ENCODE peak calls at places on chromosomes 5 and 9, in ten cellular contexts. One of them, this sample, is unnamed.

GRCh38 chr9:88660611-88661010 is 125.6 kb downstream of the NXNL2 start:
- DNase-seq in effector memory CD8-positive, alpha-beta T cell: no peak
- DNase-seq in nucleus accumbens: no peak
- DNase-seq in T-cell: no peak
- DNase-seq in stimulated activated CD4-positive, alpha-beta T cell treated with anti-CD3 and anti-CD28 coated beads, Interleukin-2, amount 100 ng/mL, for 24 hours: peak; percentile 5
- DNase-seq in NCI-H774: no peak
- DNase-seq in H9: peak; percentile 64
- DNase-seq in RPMI7951: peak; percentile 29
- DNase-seq in lower leg skin: no peak
- DNase-seq in anterior cingulate cortex: no peak
- DNase-seq in this sample: no peak

GRCh38 chr9:135707449-135708138 is 5.6 kb downstream of the KCNT1 start:
- DNase-seq in lower leg skin: no peak
- DNase-seq in NCI-H774: no peak
- DNase-seq in anterior cingulate cortex: peak; percentile 13
- DNase-seq in stimulated activated CD4-positive, alpha-beta T cell treated with anti-CD3 and anti-CD28 coated beads, Interleukin-2, amount 100 ng/mL, for 24 hours: no peak
- DNase-seq in nucleus accumbens: no peak
- DNase-seq in T-cell: no peak
- DNase-seq in effector memory CD8-positive, alpha-beta T cell: no peak
- DNase-seq in RPMI7951: no peak
- DNase-seq in H9: no peak
- DNase-seq in this sample: no peak

GRCh38 chr5:172929371-172929838 is 29.8 kb upstream of the RPL26L1 start:
- DNase-seq in nucleus accumbens: no peak
- DNase-seq in effector memory CD8-positive, alpha-beta T cell: no peak
- DNase-seq in anterior cingulate cortex: no peak
- DNase-seq in stimulated activated CD4-positive, alpha-beta T cell treated with anti-CD3 and anti-CD28 coated beads, Interleukin-2, amount 100 ng/mL, for 24 hours: no peak
- DNase-seq in RPMI7951: peak; percentile 38
- DNase-seq in H9: no peak
- DNase-seq in lower leg skin: no peak
- DNase-seq in NCI-H774: no peak
- DNase-seq in T-cell: no peak
- DNase-seq in this sample: no peak

GRCh38 chr5:123776761-123777160 is 264.8 kb downstream of the CSNK1G3 start:
- DNase-seq in effector memory CD8-positive, alpha-beta T cell: no peak
- DNase-seq in stimulated activated CD4-positive, alpha-beta T cell treated with anti-CD3 and anti-CD28 coated beads, Interleukin-2, amount 100 ng/mL, for 24 hours: no peak
- DNase-seq in lower leg skin: no peak
- DNase-seq in RPMI7951: peak; percentile 20
- DNase-seq in H9: no peak
- DNase-seq in anterior cingulate cortex: no peak
- DNase-seq in nucleus accumbens: no peak
- DNase-seq in T-cell: no peak
- DNase-seq in NCI-H774: no peak
- DNase-seq in this sample: no peak

GRCh38 chr9:137064027-137064879 is 6.1 kb downstream of the SAPCD2 start:
- DNase-seq in anterior cingulate cortex: peak; percentile 24
- DNase-seq in H9: peak; percentile 84
- DNase-seq in effector memory CD8-positive, alpha-beta T cell: peak; percentile 61
- DNase-seq in T-cell: peak; percentile 61
- DNase-seq in lower leg skin: peak; percentile 94
- DNase-seq in nucleus accumbens: no peak
- DNase-seq in NCI-H774: peak; percentile 77
- DNase-seq in RPMI7951: no peak
- DNase-seq in stimulated activated CD4-positive, alpha-beta T cell treated with anti-CD3 and anti-CD28 coated beads, Interleukin-2, amount 100 ng/mL, for 24 hours: peak; percentile 81
- DNase-seq in this sample: peak; percentile 80

GRCh38 chr5:51373880-51374523 is 9.2 kb upstream of the ISL1 start:
- DNase-seq in RPMI7951: no peak
- DNase-seq in lower leg skin: no peak
- DNase-seq in nucleus accumbens: no peak
- DNase-seq in stimulated activated CD4-positive, alpha-beta T cell treated with anti-CD3 and anti-CD28 coated beads, Interleukin-2, amount 100 ng/mL, for 24 hours: no peak
- DNase-seq in effector memory CD8-positive, alpha-beta T cell: no peak
- DNase-seq in anterior cingulate cortex: no peak
- DNase-seq in H9: no peak
- DNase-seq in NCI-H774: peak; percentile 24
- DNase-seq in T-cell: no peak
- DNase-seq in this sample: no peak

GRCh38 chr5:181223041-181223728 is at the start of gene TRIM41:
- DNase-seq in stimulated activated CD4-positive, alpha-beta T cell treated with anti-CD3 and anti-CD28 coated beads, Interleukin-2, amount 100 ng/mL, for 24 hours: peak; percentile 98
- DNase-seq in T-cell: peak; percentile 97
- DNase-seq in anterior cingulate cortex: no peak
- DNase-seq in RPMI7951: peak; percentile 98
- DNase-seq in nucleus accumbens: no peak
- DNase-seq in H9: peak; percentile 99
- DNase-seq in effector memory CD8-positive, alpha-beta T cell: peak; percentile 98
- DNase-seq in NCI-H774: no peak
- DNase-seq in lower leg skin: peak; percentile 100
- DNase-seq in this sample: peak; percentile 99

GRCh38 chr9:123225995-123226394 is 42.4 kb downstream of the STRBP start:
- DNase-seq in stimulated activated CD4-positive, alpha-beta T cell treated with anti-CD3 and anti-CD28 coated beads, Interleukin-2, amount 100 ng/mL, for 24 hours: no peak
- DNase-seq in nucleus accumbens: no peak
- DNase-seq in anterior cingulate cortex: no peak
- DNase-seq in NCI-H774: no peak
- DNase-seq in H9: no peak
- DNase-seq in RPMI7951: peak; percentile 28
- DNase-seq in effector memory CD8-positive, alpha-beta T cell: no peak
- DNase-seq in lower leg skin: no peak
- DNase-seq in T-cell: no peak
- DNase-seq in this sample: no peak

GRCh38 chr9:95936579-95937075 is 61.1 kb downstream of the ERCC6L2 start:
- DNase-seq in effector memory CD8-positive, alpha-beta T cell: no peak
- DNase-seq in nucleus accumbens: no peak
- DNase-seq in stimulated activated CD4-positive, alpha-beta T cell treated with anti-CD3 and anti-CD28 coated beads, Interleukin-2, amount 100 ng/mL, for 24 hours: no peak
- DNase-seq in H9: no peak
- DNase-seq in T-cell: no peak
- DNase-seq in anterior cingulate cortex: no peak
- DNase-seq in NCI-H774: no peak
- DNase-seq in RPMI7951: peak; percentile 0
- DNase-seq in lower leg skin: no peak
- DNase-seq in this sample: no peak

GRCh38 chr5:178418471-178419010 is 171.7 kb downstream of the COL23A1 start:
- DNase-seq in anterior cingulate cortex: no peak
- DNase-seq in H9: peak; percentile 10
- DNase-seq in stimulated activated CD4-positive, alpha-beta T cell treated with anti-CD3 and anti-CD28 coated beads, Interleukin-2, amount 100 ng/mL, for 24 hours: no peak
- DNase-seq in effector memory CD8-positive, alpha-beta T cell: no peak
- DNase-seq in RPMI7951: no peak
- DNase-seq in NCI-H774: no peak
- DNase-seq in lower leg skin: peak; percentile 60
- DNase-seq in T-cell: no peak
- DNase-seq in nucleus accumbens: no peak
- DNase-seq in this sample: no peak

GRCh38 chr5:36363101-36363500 is 61.4 kb upstream of the RANBP3L start:
- DNase-seq in nucleus accumbens: no peak
- DNase-seq in effector memory CD8-positive, alpha-beta T cell: no peak
- DNase-seq in anterior cingulate cortex: no peak
- DNase-seq in stimulated activated CD4-positive, alpha-beta T cell treated with anti-CD3 and anti-CD28 coated beads, Interleukin-2, amount 100 ng/mL, for 24 hours: no peak
- DNase-seq in lower leg skin: no peak
- DNase-seq in H9: peak; percentile 42
- DNase-seq in T-cell: no peak
- DNase-seq in RPMI7951: peak; percentile 84
- DNase-seq in NCI-H774: no peak
- DNase-seq in this sample: no peak

GRCh38 chr5:117691364-117691763 is 1116.7 kb upstream of the SEMA6A start:
- DNase-seq in effector memory CD8-positive, alpha-beta T cell: no peak
- DNase-seq in H9: no peak
- DNase-seq in T-cell: no peak
- DNase-seq in stimulated activated CD4-positive, alpha-beta T cell treated with anti-CD3 and anti-CD28 coated beads, Interleukin-2, amount 100 ng/mL, for 24 hours: no peak
- DNase-seq in nucleus accumbens: no peak
- DNase-seq in lower leg skin: no peak
- DNase-seq in anterior cingulate cortex: no peak
- DNase-seq in RPMI7951: no peak
- DNase-seq in NCI-H774: no peak
- DNase-seq in this sample: no peak

GRCh38 chr5:173750538-173751265 is 134.3 kb upstream of the BOD1 start:
- DNase-seq in lower leg skin: no peak
- DNase-seq in anterior cingulate cortex: no peak
- DNase-seq in RPMI7951: no peak
- DNase-seq in T-cell: no peak
- DNase-seq in NCI-H774: no peak
- DNase-seq in effector memory CD8-positive, alpha-beta T cell: no peak
- DNase-seq in nucleus accumbens: no peak
- DNase-seq in stimulated activated CD4-positive, alpha-beta T cell treated with anti-CD3 and anti-CD28 coated beads, Interleukin-2, amount 100 ng/mL, for 24 hours: no peak
- DNase-seq in H9: no peak
- DNase-seq in this sample: no peak

GRCh38 chr9:2623046-2623865 is 1.7 kb downstream of the VLDLR start:
- DNase-seq in stimulated activated CD4-positive, alpha-beta T cell treated with anti-CD3 and anti-CD28 coated beads, Interleukin-2, amount 100 ng/mL, for 24 hours: peak; percentile 8
- DNase-seq in H9: peak; percentile 78
- DNase-seq in lower leg skin: peak; percentile 84
- DNase-seq in RPMI7951: peak; percentile 57
- DNase-seq in T-cell: no peak
- DNase-seq in anterior cingulate cortex: peak; percentile 47
- DNase-seq in nucleus accumbens: peak; percentile 51
- DNase-seq in effector memory CD8-positive, alpha-beta T cell: no peak
- DNase-seq in NCI-H774: peak; percentile 47
- DNase-seq in this sample: peak; percentile 77

GRCh38 chr5:149886060-149886459 is 58.5 kb downstream of the PDE6A start:
- DNase-seq in nucleus accumbens: no peak
- DNase-seq in T-cell: no peak
- DNase-seq in RPMI7951: peak; percentile 89
- DNase-seq in effector memory CD8-positive, alpha-beta T cell: no peak
- DNase-seq in anterior cingulate cortex: no peak
- DNase-seq in lower leg skin: no peak
- DNase-seq in H9: no peak
- DNase-seq in stimulated activated CD4-positive, alpha-beta T cell treated with anti-CD3 and anti-CD28 coated beads, Interleukin-2, amount 100 ng/mL, for 24 hours: no peak
- DNase-seq in NCI-H774: no peak
- DNase-seq in this sample: no peak

GRCh38 chr5:77308154-77308960 is 97.9 kb downstream of the PDE8B start:
- DNase-seq in anterior cingulate cortex: no peak
- DNase-seq in stimulated activated CD4-positive, alpha-beta T cell treated with anti-CD3 and anti-CD28 coated beads, Interleukin-2, amount 100 ng/mL, for 24 hours: no peak
- DNase-seq in lower leg skin: no peak
- DNase-seq in NCI-H774: no peak
- DNase-seq in RPMI7951: no peak
- DNase-seq in nucleus accumbens: no peak
- DNase-seq in T-cell: no peak
- DNase-seq in H9: peak; percentile 41
- DNase-seq in effector memory CD8-positive, alpha-beta T cell: no peak
- DNase-seq in this sample: peak; percentile 68

GRCh38 chr9:99167120-99167519 is 54.6 kb downstream of the ALG2 start:
- DNase-seq in stimulated activated CD4-positive, alpha-beta T cell treated with anti-CD3 and anti-CD28 coated beads, Interleukin-2, amount 100 ng/mL, for 24 hours: no peak
- DNase-seq in H9: no peak
- DNase-seq in lower leg skin: no peak
- DNase-seq in T-cell: no peak
- DNase-seq in nucleus accumbens: no peak
- DNase-seq in anterior cingulate cortex: no peak
- DNase-seq in NCI-H774: no peak
- DNase-seq in effector memory CD8-positive, alpha-beta T cell: no peak
- DNase-seq in RPMI7951: peak; percentile 29
- DNase-seq in this sample: no peak